ENCODE peak calls at places on chromosomes 6 and 20, in ten cellular contexts. P is epithelial cell of proximal tubule; S is SW480; X is A172; L is LNCaP clone FGC; F is stimulated activated CD8-positive, alpha-beta memory T cell treated with anti-CD3 and anti-CD28 coated beads, Interleukin-7, amount 100 ng/mL, for 1 hour; A is adrenal gland; J is heart left ventricle; U is HS-5; Z is iPS-NIHi11. D is an unnamed sample.

GRCh38 chr6:4347877-4348276 is 212.5 kb upstream of the ECI2 start:
- DNase-seq in P (no peak), S (no peak), X (no peak), L (no peak), F (no peak), A (no peak), J (no peak), U (no peak), Z (no peak), D (no peak)

GRCh38 chr20:64188071-64188470 is 23.8 kb downstream of the MYT1 start:
- DNase-seq in P (no peak), S (no peak), X (no peak), L (no peak), F (no peak), A (no peak), J (no peak), U (no peak), Z (no peak), D (no peak)

GRCh38 chr20:23868321-23868720 is 11.2 kb downstream of the CST5 start:
- DNase-seq in P (no peak), S (no peak), X (no peak), L (no peak), F (no peak), A (no peak), J (no peak), U (no peak), Z (no peak), D (no peak)

GRCh38 chr20:1373614-1374013 is 19.2 kb downstream of the FKBP1A start:
- DNase-seq in P (no peak), S (no peak), X (no peak), L (no peak), F (no peak), A (no peak), J (no peak), U (no peak), Z (no peak), D (no peak)

GRCh38 chr6:43173496-43174262 is 2.6 kb downstream of the SRF start:
- DNase-seq in P (no peak), S (no peak), X (no peak), L (no peak), F (no peak), A (peak; percentile 45), J (no peak), U (no peak), Z (no peak), D (no peak)

GRCh38 chr6:152858151-152858550 is 107.6 kb downstream of the VIP start:
- DNase-seq in P (no peak), S (no peak), X (no peak), L (no peak), F (no peak), A (no peak), J (no peak), U (no peak), Z (no peak), D (no peak)

GRCh38 chr6:121297699-121298098 is 36.6 kb downstream of the TBC1D32 start:
- DNase-seq in P (no peak), S (no peak), X (no peak), L (no peak), F (no peak), A (no peak), J (no peak), U (no peak), Z (no peak), D (no peak)

GRCh38 chr6:163579111-163579879 is 164.8 kb downstream of the QKI start:
- DNase-seq in P (no peak), S (peak; percentile 23), X (no peak), L (no peak), F (no peak), A (no peak), J (no peak), U (no peak), Z (peak; percentile 25), D (no peak)

GRCh38 chr6:143160008-143160407 is 99.3 kb downstream of the AIG1 start:
- DNase-seq in P (no peak), S (no peak), X (no peak), L (no peak), F (no peak), A (no peak), J (no peak), U (no peak), Z (no peak), D (no peak)

GRCh38 chr6:136067731-136068341 is 182.3 kb downstream of the MTFR2 start:
- DNase-seq in P (peak; percentile 98), S (peak; percentile 46), X (peak; percentile 86), L (no peak), F (no peak), A (no peak), J (no peak), U (peak; percentile 76), Z (peak; percentile 61), D (peak; percentile 50)

GRCh38 chr20:19771031-19771430 is 13.0 kb downstream of the RIN2 start:
- DNase-seq in P (no peak), S (no peak), X (no peak), L (no peak), F (no peak), A (no peak), J (no peak), U (no peak), Z (no peak), D (no peak)

GRCh38 chr20:50487397-50487796 is 22.8 kb upstream of the PTPN1 start:
- DNase-seq in P (no peak), S (no peak), X (no peak), L (no peak), F (no peak), A (no peak), J (no peak), U (no peak), Z (no peak), D (no peak)

D was measured in mucosa of gallbladder.